ENCODE peak calls at places on chromosomes 7 and 10, in six cellular contexts. G, X, T, W, Z and R are unnamed samples.
A peak's percentile ranks its signal among the peaks of the same experiment; 100 is the strongest.

GRCh38 chr7:135768990-135769389 is 20.4 kb upstream of the FAM180A start:
- DNase-seq in G (no peak), X (no peak), T (no peak), W (no peak), Z (no peak), R (no peak)

GRCh38 chr7:46153951-46154787 is 233.1 kb upstream of the IGFBP3 start:
- DNase-seq in G (no peak), X (peak; percentile 99), T (no peak), W (peak; percentile 66), Z (no peak), R (no peak)

GRCh38 chr10:5089869-5090268 is 4.3 kb upstream of the AKR1C3 start:
- DNase-seq in G (no peak), X (peak; percentile 77), T (no peak), W (no peak), Z (no peak), R (no peak)

GRCh38 chr10:24727811-24728210 is 4.1 kb upstream of the ARHGAP21 start:
- DNase-seq in G (no peak), X (no peak), T (no peak), W (peak; percentile 13), Z (no peak), R (no peak)

GRCh38 chr10:69479737-69480412 is 28.6 kb downstream of the TSPAN15 start:
- DNase-seq in G (no peak), X (no peak), T (peak; percentile 72), W (no peak), Z (no peak), R (no peak)

GRCh38 chr7:155002411-155003214 is at the start of gene PAXIP1:
- DNase-seq in G (peak; percentile 47), X (peak; percentile 31), T (peak; percentile 66), W (peak; percentile 88), Z (no peak), R (peak; percentile 41)

GRCh38 chr7:150685219-150686029 is at the start of gene GIMAP2:
- DNase-seq in G (no peak), X (peak; percentile 43), T (no peak), W (peak; percentile 16), Z (no peak), R (no peak)

GRCh38 chr7:35605760-35606159 is 89.2 kb downstream of the HERPUD2 start:
- DNase-seq in G (no peak), X (peak; percentile 43), T (no peak), W (no peak), Z (no peak), R (no peak)

GRCh38 chr10:77087406-77087805 is 550.2 kb downstream of the KCNMA1 start:
- DNase-seq in G (no peak), X (peak; percentile 52), T (no peak), W (no peak), Z (no peak), R (no peak)

GRCh38 chr7:100826546-100827329 is 585 bp downstream of the EPHB4 start:
- DNase-seq in G (no peak), X (peak; percentile 38), T (no peak), W (no peak), Z (no peak), R (no peak)

GRCh38 chr10:77496941-77497420 is 140.6 kb downstream of the KCNMA1 start:
- DNase-seq in G (no peak), X (peak; percentile 78), T (peak; percentile 25), W (no peak), Z (no peak), R (no peak)

GRCh38 chr7:105779856-105780815 is 96.3 kb downstream of the ATXN7L1 start:
- DNase-seq in G (no peak), X (no peak), T (no peak), W (no peak), Z (no peak), R (peak; percentile 70)

GRCh38 chr10:98339790-98340189 is 71.8 kb upstream of the LOXL4 start:
- DNase-seq in G (no peak), X (no peak), T (no peak), W (no peak), Z (no peak), R (no peak)

GRCh38 chr7:37201003-37201875 is 247.4 kb downstream of the ELMO1 start:
- DNase-seq in G (peak; percentile 9), X (peak; percentile 59), T (peak; percentile 90), W (peak; percentile 90), Z (peak; percentile 96), R (peak; percentile 82)

GRCh38 chr7:157238087-157238486 is 98.7 kb upstream of the DNAJB6 start:
- DNase-seq in G (no peak), X (no peak), T (no peak), W (no peak), Z (no peak), R (no peak)

GRCh38 chr10:21912583-21912982 is 90.9 kb downstream of the DNAJC1 start:
- DNase-seq in G (no peak), X (no peak), T (no peak), W (no peak), Z (no peak), R (no peak)

GRCh38 chr10:42768581-42769152 is 13.9 kb upstream of the BMS1 start:
- DNase-seq in G (no peak), X (no peak), T (no peak), W (no peak), Z (peak; percentile 66), R (no peak)

GRCh38 chr7:98470131-98470985 is 69.5 kb upstream of the BAIAP2L1 start:
- DNase-seq in G (peak; percentile 1), X (no peak), T (no peak), W (peak; percentile 86), Z (no peak), R (peak; percentile 50)

GRCh38 chr7:38296059-38296857 is 22.8 kb upstream of the TARP start:
- DNase-seq in G (no peak), X (no peak), T (no peak), W (no peak), Z (no peak), R (no peak)

DNA sequence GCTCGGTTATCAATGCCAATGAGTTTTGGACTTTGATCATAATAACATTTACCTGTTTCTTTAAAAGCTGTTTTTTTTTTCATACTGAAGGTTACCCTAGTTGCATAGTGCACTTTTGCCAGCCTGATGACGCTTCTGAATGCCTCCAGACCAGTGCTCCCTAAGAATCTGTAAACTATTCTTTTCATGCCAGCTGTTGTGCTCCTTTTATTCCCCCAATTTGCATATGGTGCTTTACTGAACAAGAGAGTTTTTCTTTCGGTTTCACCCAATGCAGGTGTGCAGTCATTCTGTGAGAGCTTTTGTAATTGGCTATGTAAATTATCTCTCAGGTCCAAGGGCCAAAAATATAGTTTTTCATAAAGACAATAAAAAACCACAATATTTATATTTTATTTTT is 48.1 kb upstream of the GLCCI1 start:
- DNase-seq in G (no peak), X (peak; percentile 52), T (no peak), W (no peak), Z (no peak), R (no peak)
- H3K27ac ChIP-seq in G (no peak overlapping the region), X (no peak overlapping the region), T (no peak overlapping the region), W (no peak overlapping the region), Z (no peak overlapping the region), R (no peak overlapping the region)

GRCh38 chr10:72244573-72245038 is 28.5 kb upstream of the ASCC1 start:
- DNase-seq in G (no peak), X (no peak), T (no peak), W (no peak), Z (no peak), R (no peak)

GRCh38 chr10:72242675-72243074 is 26.6 kb upstream of the ASCC1 start:
- DNase-seq in G (no peak), X (no peak), T (peak; percentile 93), W (peak; percentile 49), Z (no peak), R (peak; percentile 83)

GRCh38 chr10:72241853-72242252 is 25.8 kb upstream of the ASCC1 start:
- DNase-seq in G (no peak), X (no peak), T (no peak), W (no peak), Z (no peak), R (no peak)

GRCh38 chr10:72245949-72246525 is 27.7 kb upstream of the DDIT4 start:
- DNase-seq in G (no peak), X (no peak), T (no peak), W (no peak), Z (no peak), R (no peak)

GRCh38 chr10:72243822-72244437 is 27.9 kb upstream of the ASCC1 start:
- DNase-seq in G (no peak), X (peak; percentile 36), T (peak; percentile 95), W (peak; percentile 84), Z (peak; percentile 93), R (no peak)
- H3K27ac ChIP-seq in G (no peak overlapping the region), X (peak overlapping the region; percentile 12), T (peak overlapping the region; percentile 91), W (peak overlapping the region; percentile 86), Z (peak overlapping the region; percentile 94), R (peak overlapping the region; percentile 51)

GRCh38 chr10:48779546-48780152 is 95.0 kb downstream of the WDFY4 start:
- DNase-seq in G (no peak), X (no peak), T (no peak), W (no peak), Z (peak; percentile 78), R (no peak)

GRCh38 chr10:48785796-48786195 is 101.1 kb downstream of the WDFY4 start:
- DNase-seq in G (no peak), X (no peak), T (no peak), W (no peak), Z (no peak), R (no peak)

GRCh38 chr10:48780341-48780740 is 95.7 kb downstream of the WDFY4 start:
- DNase-seq in G (no peak), X (no peak), T (no peak), W (no peak), Z (peak; percentile 87), R (no peak)

GRCh38 chr10:48779077-48779476 is 94.4 kb downstream of the WDFY4 start:
- DNase-seq in G (no peak), X (no peak), T (no peak), W (no peak), Z (peak; percentile 79), R (no peak)

GRCh38 chr10:48782321-48782720 is 97.6 kb downstream of the WDFY4 start:
- DNase-seq in G (no peak), X (no peak), T (no peak), W (no peak), Z (no peak), R (no peak)
- H3K27ac ChIP-seq in G (no peak overlapping the region), X (no peak overlapping the region), T (no peak overlapping the region), W (no peak overlapping the region), Z (no peak overlapping the region), R (no peak overlapping the region)

GRCh38 chr10:120279196-120279595 is 177.8 kb upstream of the PLPP4 start:
- DNase-seq in G (no peak), X (no peak), T (no peak), W (no peak), Z (no peak), R (no peak)

GRCh38 chr10:120283093-120283492 is 173.9 kb upstream of the PLPP4 start:
- DNase-seq in G (no peak), X (no peak), T (no peak), W (no peak), Z (no peak), R (no peak)

GRCh38 chr10:120286280-120286679 is 170.7 kb upstream of the PLPP4 start:
- DNase-seq in G (no peak), X (no peak), T (no peak), W (no peak), Z (peak; percentile 62), R (no peak)

GRCh38 chr10:120285408-120285807 is 171.6 kb upstream of the PLPP4 start:
- DNase-seq in G (no peak), X (no peak), T (no peak), W (no peak), Z (peak; percentile 79), R (no peak)

DNA sequence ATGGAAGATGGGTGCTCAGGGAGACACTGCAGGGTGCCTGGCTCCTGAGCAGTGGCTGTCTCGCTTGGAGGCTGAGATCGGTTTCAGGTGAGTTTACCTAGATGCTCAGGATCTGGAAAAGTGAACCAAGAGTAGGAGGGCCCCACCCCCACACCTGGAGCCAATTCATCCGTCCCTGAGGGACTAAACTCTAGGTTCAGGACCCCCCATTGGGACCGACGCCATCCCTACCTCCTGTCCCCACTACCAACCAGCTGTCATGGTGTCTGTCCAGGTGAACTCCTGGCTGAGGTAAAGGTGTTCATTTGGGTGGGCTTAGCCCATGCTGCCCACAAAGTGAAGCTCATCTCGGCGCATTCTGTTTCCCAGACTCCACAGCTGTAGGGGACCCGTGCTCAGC is 174.6 kb upstream of the PLPP4 start:
- DNase-seq in G (no peak), X (no peak), T (no peak), W (no peak), Z (peak; percentile 75), R (no peak)
- H3K27ac ChIP-seq in G (no peak overlapping the region), X (no peak overlapping the region), T (no peak overlapping the region), W (no peak overlapping the region), Z (no peak overlapping the region), R (no peak overlapping the region)